ENCODE peak calls at places on chromosomes 1 and 21, in four cellular contexts. One of them, this sample, is unnamed.

GRCh38 chr1:230869499-230869898 is 1.2 kb upstream of the C1orf198 start:
- DNase-seq in CD8-positive, alpha-beta T cell: no peak
- DNase-seq in GM20000: no peak
- DNase-seq in left lung: no peak
- DNase-seq in this sample: no peak

GRCh38 chr1:3921786-3922185 is 21.7 kb upstream of the C1orf174 start:
- DNase-seq in CD8-positive, alpha-beta T cell: no peak
- DNase-seq in left lung: peak; percentile 17
- DNase-seq in GM20000: no peak
- DNase-seq in this sample: no peak

GRCh38 chr1:146036241-146036989 is 14.9 kb upstream of the HJV start:
- DNase-seq in left lung: no peak
- DNase-seq in GM20000: no peak
- DNase-seq in CD8-positive, alpha-beta T cell: no peak
- DNase-seq in this sample: no peak

GRCh38 chr21:34227386-34227852 is 136.4 kb upstream of the KCNE2 start:
- DNase-seq in CD8-positive, alpha-beta T cell: no peak
- DNase-seq in GM20000: no peak
- DNase-seq in left lung: no peak
- DNase-seq in this sample: no peak

GRCh38 chr1:42739753-42740700 is at the start of gene CLDN19:
- DNase-seq in left lung: no peak
- DNase-seq in GM20000: no peak
- DNase-seq in CD8-positive, alpha-beta T cell: no peak
- DNase-seq in this sample: no peak

GRCh38 chr1:206583461-206584264 is 28.6 kb downstream of the EIF2D start:
- DNase-seq in left lung: peak; percentile 71
- DNase-seq in GM20000: peak; percentile 76
- DNase-seq in CD8-positive, alpha-beta T cell: peak; percentile 91
- DNase-seq in this sample: peak; percentile 71

GRCh38 chr1:147853391-147853790 is 49.2 kb upstream of the GJA8 start:
- DNase-seq in CD8-positive, alpha-beta T cell: no peak
- DNase-seq in left lung: no peak
- DNase-seq in GM20000: no peak
- DNase-seq in this sample: no peak

GRCh38 chr1:161801955-161802354 is 35.8 kb downstream of the ATF6 start:
- DNase-seq in CD8-positive, alpha-beta T cell: no peak
- DNase-seq in left lung: peak; percentile 51
- DNase-seq in GM20000: no peak
- DNase-seq in this sample: no peak

GRCh38 chr1:77406661-77407060 is 124.8 kb downstream of the AK5 start:
- DNase-seq in GM20000: no peak
- DNase-seq in left lung: no peak
- DNase-seq in CD8-positive, alpha-beta T cell: no peak
- DNase-seq in this sample: no peak
- TF ChIP-seq CTCF in GM20000: no peak
- TF ChIP-seq CTCF in left lung: no peak
- TF ChIP-seq CTCF in CD8-positive, alpha-beta T cell: no peak
- TF ChIP-seq CTCF in this sample: no peak

GRCh38 chr1:168734946-168735345 is 5.9 kb upstream of the DPT start:
- DNase-seq in CD8-positive, alpha-beta T cell: no peak
- DNase-seq in left lung: no peak
- DNase-seq in GM20000: no peak
- DNase-seq in this sample: no peak
- TF ChIP-seq CTCF in CD8-positive, alpha-beta T cell: no peak
- TF ChIP-seq CTCF in left lung: no peak
- TF ChIP-seq CTCF in GM20000: no peak
- TF ChIP-seq CTCF in this sample: peak; percentile 32

GRCh38 chr1:31095985-31096384 is 30.5 kb upstream of the PUM1 start:
- DNase-seq in left lung: no peak
- DNase-seq in GM20000: no peak
- DNase-seq in CD8-positive, alpha-beta T cell: no peak
- DNase-seq in this sample: no peak
- TF ChIP-seq CTCF in left lung: no peak
- TF ChIP-seq CTCF in GM20000: no peak
- TF ChIP-seq CTCF in CD8-positive, alpha-beta T cell: no peak
- TF ChIP-seq CTCF in this sample: no peak

GRCh38 chr1:5888606-5889211 is 103.5 kb downstream of the NPHP4 start:
- DNase-seq in GM20000: no peak
- DNase-seq in CD8-positive, alpha-beta T cell: no peak
- DNase-seq in left lung: no peak
- DNase-seq in this sample: no peak
- TF ChIP-seq CTCF in GM20000: no peak
- TF ChIP-seq CTCF in CD8-positive, alpha-beta T cell: no peak
- TF ChIP-seq CTCF in left lung: no peak
- TF ChIP-seq CTCF in this sample: no peak

GRCh38 chr1:32104127-32104526 is 3.7 kb upstream of the KPNA6 start:
- DNase-seq in left lung: no peak
- DNase-seq in CD8-positive, alpha-beta T cell: no peak
- DNase-seq in GM20000: no peak
- DNase-seq in this sample: no peak
- TF ChIP-seq CTCF in left lung: no peak
- TF ChIP-seq CTCF in CD8-positive, alpha-beta T cell: no peak
- TF ChIP-seq CTCF in GM20000: no peak
- TF ChIP-seq CTCF in this sample: no peak